ENCODE peak calls at places on chromosomes 2 and 18, in seven cellular contexts. D is anterior cingulate cortex; Y is NCI-H1930; X is AG08395; B is neural crest cell; J is naive thymus-derived CD8-positive, alpha-beta T cell; E is OCI-LY7. R is an unnamed sample.

GRCh38 chr2:239607795-239608171 is 207.0 kb upstream of the HDAC4 start:
- DNase-seq in B (no peak), D (no peak), J (no peak), E (no peak), X (no peak), Y (no peak), R (no peak)

GRCh38 chr2:207231106-207231860 is 65.5 kb upstream of the KLF7 start:
- DNase-seq in J (no peak), E (no peak), Y (no peak), X (no peak), B (no peak), D (no peak), R (no peak)

GRCh38 chr18:24270358-24270936 is 127.2 kb downstream of the OSBPL1A start:
- DNase-seq in Y (no peak), X (peak; percentile 12), B (no peak), J (no peak), E (no peak), D (no peak), R (peak; percentile 60)

GRCh38 chr18:61896767-61897166 is 4.0 kb upstream of the RNF152 start:
- DNase-seq in J (no peak), Y (no peak), X (peak; percentile 14), D (no peak), B (no peak), E (no peak), R (no peak)

GRCh38 chr2:158557752-158558151 is 101.0 kb downstream of the PKP4 start:
- DNase-seq in D (no peak), J (no peak), X (no peak), E (no peak), Y (no peak), B (no peak), R (no peak)

GRCh38 chr18:50447952-50448351 is 73.1 kb downstream of the SKA1 start:
- DNase-seq in D (no peak), E (no peak), X (no peak), Y (no peak), J (no peak), B (no peak), R (no peak)

GRCh38 chr2:36432479-36432878 is 76.9 kb downstream of the CRIM1 start:
- DNase-seq in D (no peak), E (no peak), J (no peak), X (no peak), Y (no peak), B (no peak), R (no peak)

GRCh38 chr2:215826838-215827441 is 186.4 kb downstream of the MREG start:
- DNase-seq in J (no peak), D (no peak), Y (no peak), X (no peak), E (no peak), B (no peak), R (no peak)

GRCh38 chr2:100739735-100740432 is 80.1 kb upstream of the NPAS2 start:
- DNase-seq in Y (no peak), E (no peak), J (no peak), X (no peak), D (no peak), B (no peak), R (no peak)

GRCh38 chr2:224611938-224612337 is 26.8 kb upstream of the CUL3 start:
- DNase-seq in Y (no peak), J (no peak), B (no peak), X (no peak), E (peak; percentile 80), D (no peak), R (no peak)

GRCh38 chr2:26292646-26293045 is 47.9 kb downstream of the HADHB start:
- DNase-seq in D (no peak), B (no peak), Y (no peak), J (no peak), E (no peak), X (no peak), R (no peak)

GRCh38 chr18:79639072-79639829 is 40.4 kb upstream of the CTDP1 start:
- DNase-seq in B (no peak), E (no peak), D (no peak), X (no peak), J (no peak), Y (no peak), R (peak; percentile 19)

GRCh38 chr2:160836755-160837154 is 323.5 kb upstream of the TANK start:
- DNase-seq in X (peak; percentile 93), E (no peak), Y (no peak), B (no peak), D (no peak), J (no peak), R (no peak)

GRCh38 chr2:99804969-99805368 is 315.2 kb upstream of the REV1 start:
- DNase-seq in D (no peak), E (no peak), X (no peak), J (no peak), B (no peak), Y (no peak), R (no peak)

GRCh38 chr2:61887684-61888303 is 662 bp downstream of the CCT4 start:
- DNase-seq in D (no peak), E (peak; percentile 18), X (peak; percentile 43), J (no peak), Y (peak; percentile 28), B (no peak), R (peak; percentile 66)

GRCh38 chr2:120874876-120875275 is 139.2 kb downstream of the GLI2 start:
- DNase-seq in J (no peak), X (no peak), B (no peak), E (no peak), D (no peak), Y (no peak), R (no peak)

GRCh38 chr2:221429741-221430491 is 142.2 kb downstream of the EPHA4 start:
- DNase-seq in Y (no peak), J (no peak), B (no peak), D (no peak), X (no peak), E (no peak), R (peak; percentile 33)

GRCh38 chr18:62979900-62980299 is 264.6 kb downstream of the PHLPP1 start:
- DNase-seq in D (no peak), X (no peak), Y (no peak), E (no peak), B (no peak), J (no peak), R (peak; percentile 73)